ENCODE peak calls at places on chromosomes 11 and 22, in nine cellular contexts. T is cardiac muscle cell, N is fibroblast of lung, L is A549, E is K562, V is lung, A is testis, O is stomach, B is upper lobe of right lung. K is an unnamed sample.

GRCh38 chr11:96154802-96155520 is 188.0 kb downstream of the MAML2 start:
- DNase-seq in T (peak), N (peak), L (no peak), E (no peak), V (no peak), A (peak), O (no peak), B (no peak), K (no peak)

GRCh38 chr22:24585927-24586546 is 6.8 kb downstream of the LRRC75B start:
- DNase-seq in T (no peak), N (no peak), L (no peak), E (no peak), V (no peak), A (no peak), O (no peak), B (no peak), K (no peak)

GRCh38 chr22:37020192-37020479 is 594 bp downstream of the MPST start:
- DNase-seq in T (peak), N (peak), L (no peak), E (peak), V (no peak), A (peak), O (peak), B (no peak), K (no peak)

GRCh38 chr22:19525666-19526065 is 1.5 kb upstream of the CLDN5 start:
- DNase-seq in T (no peak), N (no peak), L (no peak), E (no peak), V (no peak), A (no peak), O (no peak), B (no peak), K (no peak)

GRCh38 chr11:11611381-11611780 is 10.4 kb downstream of the GALNT18 start:
- DNase-seq in T (no peak), N (no peak), L (no peak), E (no peak), V (no peak), A (no peak), O (no peak), B (no peak), K (no peak)

GRCh38 chr22:48633996-48634836 is 1193.5 kb downstream of the BRD1 start:
- DNase-seq in T (no peak), N (no peak), L (no peak), E (no peak), V (no peak), A (no peak), O (no peak), B (no peak), K (no peak)

GRCh38 chr11:48033918-48034341 is 53.6 kb downstream of the PTPRJ start:
- DNase-seq in T (no peak), N (no peak), L (no peak), E (no peak), V (no peak), A (no peak), O (no peak), B (no peak), K (no peak)

GRCh38 chr11:124483422-124483821 is 37.9 kb upstream of the OR8B8 start:
- DNase-seq in T (no peak), N (no peak), L (no peak), E (no peak), V (no peak), A (no peak), O (no peak), B (no peak), K (no peak)

GRCh38 chr11:115848080-115848479 is 343.9 kb upstream of the CADM1 start:
- DNase-seq in T (no peak), N (no peak), L (no peak), E (no peak), V (no peak), A (no peak), O (no peak), B (no peak), K (no peak)

GRCh38 chr11:17979770-17980371 is 33.0 kb downstream of the SERGEF start:
- DNase-seq in T (peak), N (peak), L (peak), E (peak), V (no peak), A (peak), O (peak), B (no peak), K (no peak)

GRCh38 chr11:35332524-35332923 is 86.8 kb downstream of the SLC1A2 start:
- DNase-seq in T (no peak), N (no peak), L (no peak), E (no peak), V (no peak), A (no peak), O (no peak), B (no peak), K (no peak)

GRCh38 chr11:110093407-110094297 is 460 bp downstream of the ZC3H12C start:
- DNase-seq in T (peak), N (peak), L (no peak), E (peak), V (peak), A (peak), O (peak), B (peak), K (no peak)

GRCh38 chr11:134270250-134270714 is 5.9 kb upstream of the GLB1L3 start:
- DNase-seq in T (no peak), N (no peak), L (peak), E (peak), V (no peak), A (no peak), O (no peak), B (no peak), K (no peak)

GRCh38 chr11:128207861-128208321 is 379.5 kb downstream of the ETS1 start:
- DNase-seq in T (peak), N (peak), L (peak), E (no peak), V (no peak), A (no peak), O (no peak), B (no peak), K (no peak)

GRCh38 chr11:119622454-119623143 is 106.4 kb downstream of the NECTIN1 start:
- DNase-seq in T (no peak), N (no peak), L (no peak), E (no peak), V (no peak), A (no peak), O (no peak), B (no peak), K (no peak)

GRCh38 chr11:27720277-27720830 is 20.1 kb upstream of the BDNF start:
- DNase-seq in T (peak), N (peak), L (peak), E (peak), V (no peak), A (peak), O (no peak), B (no peak), K (no peak)

GRCh38 chr11:120302001-120302805 is 22.9 kb upstream of the TLCD5 start:
- DNase-seq in T (no peak), N (no peak), L (no peak), E (no peak), V (peak), A (no peak), O (peak), B (peak), K (no peak)

GRCh38 chr22:22691716-22692701 is 47.6 kb downstream of the GGTLC2 start:
- DNase-seq in T (peak), N (peak), L (no peak), E (no peak), V (no peak), A (no peak), O (no peak), B (no peak), K (no peak)

GRCh38 chr22:25071720-25072119 is 119.2 kb downstream of the KIAA1671 start:
- DNase-seq in T (no peak), N (no peak), L (no peak), E (no peak), V (no peak), A (no peak), O (no peak), B (no peak), K (no peak)

GRCh38 chr11:17277024-17277584 is 565 bp downstream of the NUCB2 start:
- DNase-seq in T (peak), N (peak), L (peak), E (no peak), V (no peak), A (no peak), O (no peak), B (no peak), K (no peak)

GRCh38 chr11:18013790-18014507 is 1.1 kb upstream of the SERGEF start:
- DNase-seq in T (peak), N (peak), L (no peak), E (no peak), V (no peak), A (no peak), O (no peak), B (no peak), K (no peak)

GRCh38 chr22:35327690-35328471 is 28.2 kb downstream of the TOM1 start:
- DNase-seq in T (no peak), N (no peak), L (no peak), E (no peak), V (no peak), A (no peak), O (no peak), B (no peak), K (no peak)

GRCh38 chr22:38565441-38565840 is 4.5 kb downstream of the DMC1 start:
- DNase-seq in T (no peak), N (no peak), L (no peak), E (no peak), V (no peak), A (no peak), O (no peak), B (no peak), K (no peak)

DNA sequence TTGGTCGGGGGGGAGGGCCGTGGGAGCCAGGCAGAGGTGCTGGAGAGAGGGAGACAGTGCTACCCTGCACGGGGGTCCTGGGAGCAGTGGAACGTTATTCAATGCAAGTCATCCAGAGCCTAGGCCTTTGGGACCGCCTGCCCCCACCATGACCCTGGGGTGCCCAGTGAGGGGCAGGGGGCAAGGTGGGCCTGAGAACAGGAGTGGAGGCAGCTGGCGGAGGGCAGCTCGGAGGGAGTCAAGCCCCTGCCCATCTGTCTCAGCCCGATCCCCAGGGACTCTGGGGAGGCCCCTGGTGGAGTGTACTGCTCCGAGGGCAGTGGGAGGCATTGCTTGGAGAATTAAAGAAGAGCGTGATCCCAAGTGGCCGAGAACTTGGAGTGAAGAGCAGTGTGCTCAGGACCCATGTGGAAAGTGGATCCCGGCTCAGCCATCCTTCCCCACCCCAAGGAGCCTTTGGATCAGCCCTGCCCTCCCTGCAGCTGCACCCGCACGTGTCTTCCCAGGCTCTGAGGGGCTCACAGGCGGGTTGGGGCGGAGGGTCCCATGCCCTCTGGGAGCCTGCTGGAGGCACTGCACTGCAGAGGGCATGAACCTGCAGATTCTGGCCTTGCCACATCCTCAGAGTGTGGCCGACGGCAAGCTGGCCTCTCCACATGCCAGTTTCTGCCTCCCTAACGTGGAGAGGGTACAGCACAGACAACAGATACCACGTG is 34.0 kb upstream of the SMIM38 start:
- DNase-seq in T (no peak), N (no peak), L (peak), E (no peak), V (no peak), A (no peak), O (no peak), B (peak), K (no peak)
- TF ChIP-seq CTCF in T (no peak), N (no peak), L (no peak), E (no peak), V (no peak), A (no peak), O (no peak), B (no peak), K (no peak)

DNA sequence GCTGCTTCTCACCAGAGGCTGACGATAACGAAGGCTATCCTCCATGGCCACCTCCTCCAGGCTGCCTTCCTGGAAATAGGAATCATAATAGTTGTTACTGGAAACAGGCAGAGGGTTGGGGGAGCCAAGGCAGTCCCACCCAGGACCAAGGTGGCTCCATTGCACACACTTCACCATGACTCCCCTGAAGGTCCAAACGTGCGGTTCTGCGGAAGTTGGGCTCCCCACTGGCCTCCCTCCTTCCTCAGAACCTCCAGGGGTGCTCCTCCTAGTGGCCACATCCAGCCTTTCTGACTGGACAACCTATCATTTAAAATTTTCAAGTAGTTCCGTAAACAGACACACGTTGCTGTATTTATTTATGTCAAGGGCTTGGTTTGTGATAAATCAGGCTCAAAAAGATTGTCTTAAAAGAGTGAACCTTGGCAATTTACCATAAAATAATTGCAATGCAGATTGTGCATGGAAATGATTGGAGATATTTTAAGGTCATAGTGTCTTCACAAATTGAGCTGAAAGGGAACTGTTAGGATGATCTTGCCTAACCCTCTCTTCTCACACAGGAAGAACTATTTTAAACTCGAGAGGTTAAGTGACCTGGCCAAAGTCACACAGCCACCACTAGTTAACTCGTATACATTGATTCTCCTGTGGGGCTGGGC is 1.4 kb upstream of the TCN2 start:
- DNase-seq in T (peak), N (peak), L (peak), E (peak), V (peak), A (peak), O (peak), B (no peak), K (no peak)
- H3K4me3 ChIP-seq in T (peak), N (peak), L (peak), E (no peak), V (no peak), A (no peak), O (peak), B (peak), K (peak)

GRCh38 chr11:66081505-66081904 is 11.4 kb downstream of the PACS1 start:
- DNase-seq in T (peak), N (no peak), L (no peak), E (peak), V (peak), A (peak), O (peak), B (no peak), K (no peak)
- H3K27ac ChIP-seq in T (no peak), N (no peak), L (peak), E (peak), V (no peak), A (no peak), O (no peak), B (peak), K (peak)

DNA sequence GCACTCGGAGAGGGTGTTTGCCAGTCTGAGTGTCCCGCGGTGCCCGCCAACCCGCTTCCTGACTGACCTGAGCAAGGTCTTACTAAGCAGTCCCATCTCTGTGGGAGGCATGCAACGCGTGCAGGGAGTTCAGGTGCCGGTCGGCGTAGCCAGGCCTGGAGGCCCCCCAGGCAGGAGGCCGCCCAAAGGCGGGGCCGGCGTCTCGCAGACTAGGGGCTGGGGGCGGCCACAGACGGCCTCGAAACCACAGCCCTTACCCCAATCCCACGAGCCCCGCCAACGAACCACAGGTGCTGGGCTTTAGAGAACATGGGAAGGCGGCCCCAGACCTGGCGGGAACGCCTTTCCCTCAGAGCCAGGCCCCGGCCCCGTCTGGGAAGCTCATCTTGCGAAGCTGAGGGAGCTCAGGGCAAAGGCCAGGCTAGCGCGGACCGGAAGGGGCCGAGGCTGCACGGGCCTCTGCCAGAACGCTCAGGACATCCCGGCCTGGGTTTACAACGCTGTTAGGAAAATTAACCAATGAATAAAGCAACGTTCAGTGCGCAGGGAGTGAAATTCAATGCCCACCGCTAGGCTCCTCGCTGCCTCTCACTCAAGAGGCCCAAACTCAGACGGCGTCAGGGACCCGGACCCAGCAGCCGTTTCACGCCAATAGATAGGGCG is 2.1 kb upstream of the MTFP1 start:
- DNase-seq in T (no peak), N (no peak), L (no peak), E (no peak), V (peak), A (peak), O (no peak), B (peak), K (no peak)
- TF ChIP-seq CTCF in T (peak), N (no peak), L (no peak), E (no peak), V (no peak), A (no peak), O (no peak), B (no peak), K (peak)

GRCh38 chr11:45410391-45411215 is 124.5 kb upstream of the SYT13 start:
- DNase-seq in T (no peak), N (no peak), L (no peak), E (no peak), V (no peak), A (no peak), O (no peak), B (no peak), K (no peak)
- H3K4me3 ChIP-seq in T (no peak), N (no peak), L (no peak), E (no peak), V (no peak), A (no peak), O (no peak), B (no peak), K (no peak)

GRCh38 chr11:3169235-3169951 is 4.3 kb upstream of the OSBPL5 start:
- DNase-seq in T (peak), N (peak), L (no peak), E (peak), V (no peak), A (peak), O (peak), B (peak), K (no peak)
- H3K27ac ChIP-seq in T (no peak), N (peak), L (peak), E (peak), V (no peak), A (no peak), O (no peak), B (no peak), K (peak)

GRCh38 chr22:27879923-27880322 is 39.1 kb downstream of the PITPNB start:
- DNase-seq in T (peak), N (peak), L (peak), E (peak), V (no peak), A (no peak), O (no peak), B (no peak), K (no peak)
- TF ChIP-seq CTCF in T (peak), N (peak), L (peak), E (peak), V (no peak), A (peak), O (peak), B (peak), K (peak)

GRCh38 chr11:106514706-106515105 is 437.2 kb downstream of the AASDHPPT start:
- DNase-seq in T (no peak), N (no peak), L (no peak), E (no peak), V (no peak), A (no peak), O (no peak), B (no peak), K (no peak)
- H3K4me3 ChIP-seq in T (no peak), N (no peak), L (no peak), E (no peak), V (no peak), A (no peak), O (no peak), B (no peak), K (no peak)

GRCh38 chr22:32818446-32819115 is 17.1 kb downstream of the TIMP3 start:
- DNase-seq in T (no peak), N (no peak), L (no peak), E (no peak), V (no peak), A (no peak), O (no peak), B (no peak), K (no peak)
- H3K27ac ChIP-seq in T (peak), N (no peak), L (no peak), E (no peak), V (peak), A (no peak), O (no peak), B (peak), K (no peak)

GRCh38 chr11:130771708-130772107 is 144.6 kb downstream of the SNX19 start:
- DNase-seq in T (no peak), N (peak), L (no peak), E (no peak), V (no peak), A (no peak), O (no peak), B (no peak), K (no peak)

GRCh38 chr11:130766650-130767297 is 149.5 kb downstream of the SNX19 start:
- DNase-seq in T (no peak), N (no peak), L (no peak), E (no peak), V (no peak), A (peak), O (no peak), B (no peak), K (no peak)

GRCh38 chr11:130773436-130773835 is 142.8 kb downstream of the SNX19 start:
- DNase-seq in T (no peak), N (no peak), L (no peak), E (no peak), V (peak), A (no peak), O (no peak), B (no peak), K (no peak)

GRCh38 chr11:130772266-130773227 is 143.7 kb downstream of the SNX19 start:
- DNase-seq in T (peak), N (peak), L (no peak), E (no peak), V (no peak), A (no peak), O (peak), B (no peak), K (no peak)

DNA sequence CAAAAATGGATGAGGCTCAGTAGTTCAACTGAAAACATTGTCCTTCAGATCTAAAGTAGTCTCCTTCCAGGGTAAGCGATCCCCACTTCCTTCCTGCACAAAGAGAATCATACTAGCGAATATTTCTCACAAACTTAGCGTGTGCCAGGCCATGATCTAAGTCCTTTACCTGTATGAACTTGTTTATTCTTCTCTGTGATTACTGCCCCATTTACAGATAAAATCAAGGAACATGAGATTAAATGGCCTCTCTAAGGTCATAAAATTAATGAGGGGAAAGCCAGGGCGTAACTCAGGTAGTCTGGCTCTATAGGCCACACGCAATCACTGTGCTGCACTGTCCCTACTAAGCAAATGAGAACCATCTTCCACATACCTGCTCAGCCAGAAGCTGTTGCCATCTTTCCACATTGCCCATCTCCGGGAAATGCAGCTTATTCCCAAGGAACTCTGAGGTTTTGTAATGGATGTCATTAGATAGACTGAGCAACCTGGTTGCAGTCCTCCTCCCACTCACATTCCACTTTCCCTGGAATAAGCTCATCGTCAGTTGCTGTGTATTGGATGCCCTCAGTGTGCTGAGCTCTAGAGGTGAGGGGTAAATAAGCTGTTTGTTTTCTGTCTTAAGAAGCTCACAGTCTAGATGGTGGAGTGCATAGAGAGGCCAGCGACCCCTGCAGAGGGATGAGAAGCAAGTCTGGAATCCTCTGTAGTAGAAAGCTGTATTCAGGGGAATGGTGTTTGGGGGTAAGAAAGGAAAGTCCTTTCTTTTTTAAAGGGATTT is 146.3 kb downstream of the SNX19 start:
- DNase-seq in T (no peak), N (no peak), L (no peak), E (no peak), V (no peak), A (no peak), O (no peak), B (no peak), K (no peak)
- TF ChIP-seq CTCF in T (no peak), N (no peak), L (no peak), E (no peak), V (no peak), A (no peak), O (no peak), B (no peak), K (no peak)

K was measured in thoracic aorta.